ENCODE peak calls at places on chromosomes 5 and 9, in five cellular contexts. I is pancreas, F is AG10803, G is glutamatergic neuron, T is astrocyte of the spinal cord. L is an unnamed sample.

GRCh38 chr9:110214090-110214489 is 6.1 kb upstream of the C9orf152 start:
- DNase-seq in I (no peak), F (peak), G (no peak), T (no peak), L (no peak)

GRCh38 chr9:77417570-77417969 is 230.6 kb downstream of the GNA14 start:
- DNase-seq in G (no peak), I (no peak), F (peak), T (peak), L (peak)

GRCh38 chr5:129133553-129133952 is 39.0 kb downstream of the ISOC1 start:
- DNase-seq in G (no peak), I (no peak), F (no peak), T (no peak), L (no peak)

GRCh38 chr9:126605792-126606482 is 7.8 kb upstream of the LMX1B start:
- DNase-seq in T (no peak), I (no peak), G (no peak), F (no peak), L (no peak)

GRCh38 chr5:53091304-53091703 is 18.3 kb downstream of the MOCS2 start:
- DNase-seq in G (no peak), F (peak), I (no peak), T (peak), L (peak)

GRCh38 chr9:92538541-92538940 is 2.8 kb upstream of the ECM2 start:
- DNase-seq in T (peak), G (no peak), I (no peak), F (peak), L (peak)

GRCh38 chr5:107539163-107539445 is 131.6 kb downstream of the EFNA5 start:
- DNase-seq in F (no peak), I (no peak), T (no peak), G (no peak), L (no peak)

GRCh38 chr5:154220625-154221024 is 30.1 kb downstream of the GALNT10 start:
- DNase-seq in G (no peak), T (peak), F (peak), I (no peak), L (peak)

GRCh38 chr9:12809720-12810119 is 34.9 kb downstream of the LURAP1L start:
- DNase-seq in I (no peak), T (no peak), G (no peak), F (no peak), L (no peak)

GRCh38 chr5:52754051-52754450 is 33.7 kb upstream of the ITGA1 start:
- DNase-seq in I (no peak), T (no peak), G (no peak), F (no peak), L (no peak)

GRCh38 chr9:132018957-132019405 is 60.7 kb downstream of the MED27 start:
- DNase-seq in I (peak), F (no peak), T (peak), G (no peak), L (no peak)

GRCh38 chr9:79584655-79584982 is 12.9 kb downstream of the TLE4 start:
- DNase-seq in F (no peak), G (no peak), I (no peak), T (no peak), L (no peak)

GRCh38 chr9:92342825-92343488 is 17.2 kb downstream of the CENPP start:
- DNase-seq in T (peak), F (peak), I (no peak), G (no peak), L (peak)

GRCh38 chr5:37695651-37696050 is 144.2 kb downstream of the GDNF start:
- DNase-seq in G (no peak), F (no peak), T (no peak), I (no peak), L (no peak)

GRCh38 chr9:92180669-92181181 is 65.5 kb upstream of the SPTLC1 start:
- DNase-seq in T (peak), I (no peak), F (peak), G (no peak), L (peak)

GRCh38 chr5:133253661-133254060 is 201.8 kb downstream of the HSPA4 start:
- DNase-seq in G (no peak), I (no peak), T (no peak), F (no peak), L (no peak)

GRCh38 chr9:27714388-27714787 is 141.1 kb upstream of the C9orf72 start:
- DNase-seq in G (no peak), F (no peak), I (no peak), T (no peak), L (peak)
- TF ChIP-seq CTCF in G (peak), F (no peak), I (no peak), T (no peak), L (peak)

GRCh38 chr9:135499326-135500070 is 984 bp upstream of the MRPS2 start:
- DNase-seq in I (peak), G (peak), T (peak), F (peak), L (peak)
- TF ChIP-seq CTCF in I (no peak), G (no peak), T (no peak), F (no peak), L (no peak)

DNA sequence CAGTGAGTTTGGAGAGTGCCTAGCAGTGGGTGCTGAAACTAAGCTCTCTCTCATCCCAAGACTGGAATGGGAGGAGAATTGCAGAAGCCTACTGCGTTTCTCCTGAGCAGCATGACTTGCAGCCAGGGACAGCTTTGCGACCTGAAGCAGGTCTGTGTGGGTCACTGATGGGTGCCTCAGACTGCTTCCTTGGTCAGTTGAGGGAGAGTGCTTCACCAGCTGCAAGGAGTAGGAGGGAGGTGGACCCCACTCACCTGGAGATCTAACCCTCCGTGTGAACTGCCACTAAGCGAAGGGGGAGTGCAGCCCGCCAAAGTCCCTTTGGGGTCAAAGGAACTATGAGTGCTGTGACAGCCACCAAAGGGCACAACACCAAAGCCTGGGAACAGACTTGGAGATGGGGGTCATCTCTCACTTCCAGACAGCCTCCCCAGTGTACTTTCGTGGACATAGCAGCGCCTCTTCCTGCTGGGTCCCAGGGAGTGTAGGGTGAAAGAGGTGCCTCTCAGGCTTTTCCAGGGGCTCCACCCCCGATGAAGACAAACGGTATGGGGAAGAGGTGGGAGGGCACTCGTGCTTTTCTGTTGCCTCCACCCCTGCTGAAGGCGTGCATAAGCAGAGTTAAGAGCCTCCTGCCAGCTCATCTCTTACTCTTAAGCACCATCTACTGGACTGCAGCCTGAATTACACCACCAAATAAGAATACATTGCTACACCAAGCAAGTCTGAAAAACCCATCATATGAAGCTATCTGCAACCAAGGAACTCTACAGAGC is 34.3 kb upstream of the MACIR start:
- DNase-seq in F (peak), T (peak), I (peak), G (peak), L (peak)
- TF ChIP-seq CTCF in F (peak), T (peak), I (peak), G (peak), L (peak)

GRCh38 chr9:100597236-100597635 is 19.4 kb downstream of the CAVIN4 start:
- DNase-seq in T (no peak), G (no peak), F (no peak), I (no peak), L (no peak)
- TF ChIP-seq CTCF in T (no peak), G (no peak), F (no peak), I (no peak), L (no peak)

GRCh38 chr5:23977996-23978395 is 470.6 kb downstream of the PRDM9 start:
- DNase-seq in G (no peak), T (no peak), F (no peak), I (peak), L (no peak)
- TF ChIP-seq CTCF in G (peak), T (peak), F (peak), I (peak), L (peak)

DNA sequence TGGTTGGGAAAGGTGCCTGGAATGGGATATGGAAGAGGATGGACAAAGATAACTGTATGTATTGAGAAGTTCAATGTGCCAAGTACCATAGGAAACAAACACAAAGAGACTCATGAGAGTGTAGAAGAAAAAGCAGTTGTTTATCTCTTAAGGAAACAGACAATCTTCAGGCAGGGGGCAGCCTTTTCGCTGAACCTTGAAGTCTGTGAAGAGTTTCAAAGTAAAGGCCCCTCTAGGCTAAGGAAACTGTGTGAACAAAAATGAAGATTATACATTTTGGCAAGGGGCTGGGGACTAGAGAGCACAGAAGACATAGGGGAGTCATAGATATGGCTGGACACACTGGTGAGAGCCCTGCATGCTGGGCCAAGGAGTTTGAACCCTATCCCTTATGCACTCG is 27.5 kb upstream of the FRMPD1 start:
- DNase-seq in F (no peak), I (no peak), G (no peak), T (no peak), L (no peak)
- TF ChIP-seq CTCF in F (no peak), I (no peak), G (no peak), T (no peak), L (no peak)

GRCh38 chr5:68245325-68245724 is 29.8 kb downstream of the PIK3R1 start:
- DNase-seq in I (no peak), T (peak), F (peak), G (no peak), L (no peak)

GRCh38 chr5:68248896-68249295 is 33.3 kb downstream of the PIK3R1 start:
- DNase-seq in I (no peak), F (no peak), T (no peak), G (no peak), L (no peak)

GRCh38 chr5:68247627-68248026 is 32.1 kb downstream of the PIK3R1 start:
- DNase-seq in T (no peak), G (no peak), F (no peak), I (no peak), L (no peak)

GRCh38 chr5:68249520-68249919 is 34.0 kb downstream of the PIK3R1 start:
- DNase-seq in G (no peak), I (no peak), T (no peak), F (no peak), L (no peak)

DNA sequence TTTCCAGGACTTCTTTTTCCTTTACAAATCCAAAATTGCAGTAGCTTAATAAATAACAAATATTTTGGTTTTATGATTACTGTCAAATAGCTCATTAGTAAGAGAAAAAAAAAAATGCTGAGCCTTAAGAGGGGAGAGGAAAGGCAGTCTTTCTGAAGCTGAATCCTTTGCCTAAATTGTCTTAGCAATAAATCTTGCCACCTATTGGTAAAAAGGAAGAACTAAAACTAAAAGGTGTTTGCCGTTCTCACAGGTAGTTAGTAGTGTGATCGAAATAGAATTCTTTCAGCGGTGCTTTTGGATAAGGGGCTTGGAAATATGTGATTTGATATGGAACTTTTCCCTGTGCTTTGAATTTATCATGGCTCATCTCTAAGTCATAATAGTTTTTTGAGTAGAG is 31.2 kb downstream of the PIK3R1 start:
- DNase-seq in T (no peak), I (no peak), G (no peak), F (no peak), L (no peak)
- TF ChIP-seq CTCF in T (peak), I (peak), G (peak), F (no peak), L (no peak)

DNA sequence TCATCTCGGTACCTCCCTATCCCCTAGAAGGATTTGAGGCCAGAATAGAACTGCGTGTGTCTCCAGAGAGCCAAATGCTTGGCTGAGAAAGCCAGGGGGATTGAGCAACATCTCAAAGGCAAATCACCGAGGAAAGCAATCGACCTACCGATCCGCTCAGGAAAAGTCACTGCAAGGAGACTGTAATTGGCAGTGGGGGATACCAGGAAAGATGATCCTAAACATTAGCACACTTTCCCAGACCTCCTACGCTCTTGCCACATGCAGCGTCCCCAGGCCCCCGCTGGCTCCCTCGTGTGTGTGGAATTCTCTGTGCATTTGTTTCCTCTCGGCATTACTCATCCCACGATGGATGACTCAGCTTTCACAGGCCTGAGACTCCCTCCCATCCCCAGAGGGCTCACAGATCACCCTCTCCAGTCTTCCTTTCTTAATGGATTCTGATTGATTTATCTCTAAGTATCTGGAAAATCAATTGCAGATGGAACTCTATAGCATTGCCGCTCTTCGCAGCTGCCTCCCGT is 82.2 kb upstream of the ICE1 start:
- DNase-seq in T (peak), I (peak), F (peak), G (peak), L (peak)
- TF ChIP-seq CTCF in T (peak), I (no peak), F (peak), G (no peak), L (peak)